ENCODE peak calls at places on chromosomes 1 and 21, in nine cellular contexts. One of them, this sample, is unnamed.

GRCh38 chr1:25766721-25767436 is 33.1 kb upstream of the SELENON start:
- DNase-seq in left cardiac atrium: no peak
- DNase-seq in AML-193: no peak
- DNase-seq in activated CD4-positive, alpha-beta T cell treated with anti-CD3 and anti-CD28 coated beads, Interleukin-2, amount 50 U/mL, for 1 hour: no peak
- DNase-seq in right atrium auricular region: no peak
- DNase-seq in T-helper 17 cell: no peak
- DNase-seq in progenitor cell of endocrine pancreas: no peak
- DNase-seq in CD8-positive, alpha-beta memory T cell: no peak
- DNase-seq in astrocyte of the spinal cord: no peak
- DNase-seq in this sample: no peak

GRCh38 chr1:22385537-22385936 is 66.1 kb upstream of the ZBTB40 start:
- DNase-seq in right atrium auricular region: no peak
- DNase-seq in progenitor cell of endocrine pancreas: no peak
- DNase-seq in activated CD4-positive, alpha-beta T cell treated with anti-CD3 and anti-CD28 coated beads, Interleukin-2, amount 50 U/mL, for 1 hour: no peak
- DNase-seq in left cardiac atrium: no peak
- DNase-seq in astrocyte of the spinal cord: no peak
- DNase-seq in CD8-positive, alpha-beta memory T cell: no peak
- DNase-seq in AML-193: no peak
- DNase-seq in T-helper 17 cell: no peak
- DNase-seq in this sample: no peak

GRCh38 chr21:36134820-36135390 is at the start of gene CBR3:
- DNase-seq in left cardiac atrium: peak; percentile 68
- DNase-seq in right atrium auricular region: peak; percentile 76
- DNase-seq in AML-193: no peak
- DNase-seq in T-helper 17 cell: peak; percentile 28
- DNase-seq in astrocyte of the spinal cord: peak; percentile 73
- DNase-seq in CD8-positive, alpha-beta memory T cell: peak; percentile 52
- DNase-seq in activated CD4-positive, alpha-beta T cell treated with anti-CD3 and anti-CD28 coated beads, Interleukin-2, amount 50 U/mL, for 1 hour: peak; percentile 45
- DNase-seq in progenitor cell of endocrine pancreas: peak; percentile 22
- DNase-seq in this sample: peak; percentile 37

GRCh38 chr1:8047112-8047511 is 21.0 kb upstream of the ERRFI1 start:
- DNase-seq in activated CD4-positive, alpha-beta T cell treated with anti-CD3 and anti-CD28 coated beads, Interleukin-2, amount 50 U/mL, for 1 hour: no peak
- DNase-seq in astrocyte of the spinal cord: peak; percentile 28
- DNase-seq in progenitor cell of endocrine pancreas: no peak
- DNase-seq in right atrium auricular region: no peak
- DNase-seq in CD8-positive, alpha-beta memory T cell: no peak
- DNase-seq in T-helper 17 cell: no peak
- DNase-seq in left cardiac atrium: no peak
- DNase-seq in AML-193: no peak
- DNase-seq in this sample: no peak

GRCh38 chr21:14763695-14764064 is 217.6 kb upstream of the SAMSN1 start:
- DNase-seq in CD8-positive, alpha-beta memory T cell: no peak
- DNase-seq in left cardiac atrium: no peak
- DNase-seq in astrocyte of the spinal cord: no peak
- DNase-seq in progenitor cell of endocrine pancreas: no peak
- DNase-seq in T-helper 17 cell: no peak
- DNase-seq in right atrium auricular region: no peak
- DNase-seq in activated CD4-positive, alpha-beta T cell treated with anti-CD3 and anti-CD28 coated beads, Interleukin-2, amount 50 U/mL, for 1 hour: no peak
- DNase-seq in AML-193: no peak
- DNase-seq in this sample: no peak

GRCh38 chr1:160777486-160778089 is 18.4 kb upstream of the LY9 start:
- DNase-seq in activated CD4-positive, alpha-beta T cell treated with anti-CD3 and anti-CD28 coated beads, Interleukin-2, amount 50 U/mL, for 1 hour: peak; percentile 42
- DNase-seq in left cardiac atrium: no peak
- DNase-seq in AML-193: peak; percentile 33
- DNase-seq in progenitor cell of endocrine pancreas: no peak
- DNase-seq in CD8-positive, alpha-beta memory T cell: peak; percentile 64
- DNase-seq in T-helper 17 cell: no peak
- DNase-seq in astrocyte of the spinal cord: no peak
- DNase-seq in right atrium auricular region: no peak
- DNase-seq in this sample: peak; percentile 36

GRCh38 chr1:63366915-63367217 is 561 bp upstream of the ALG6 start:
- DNase-seq in astrocyte of the spinal cord: no peak
- DNase-seq in activated CD4-positive, alpha-beta T cell treated with anti-CD3 and anti-CD28 coated beads, Interleukin-2, amount 50 U/mL, for 1 hour: no peak
- DNase-seq in right atrium auricular region: no peak
- DNase-seq in left cardiac atrium: no peak
- DNase-seq in AML-193: no peak
- DNase-seq in T-helper 17 cell: no peak
- DNase-seq in CD8-positive, alpha-beta memory T cell: no peak
- DNase-seq in progenitor cell of endocrine pancreas: no peak
- DNase-seq in this sample: no peak

GRCh38 chr1:20357796-20358195 is 67.1 kb downstream of the VWA5B1 start:
- DNase-seq in activated CD4-positive, alpha-beta T cell treated with anti-CD3 and anti-CD28 coated beads, Interleukin-2, amount 50 U/mL, for 1 hour: no peak
- DNase-seq in T-helper 17 cell: no peak
- DNase-seq in AML-193: no peak
- DNase-seq in left cardiac atrium: no peak
- DNase-seq in right atrium auricular region: no peak
- DNase-seq in progenitor cell of endocrine pancreas: no peak
- DNase-seq in astrocyte of the spinal cord: no peak
- DNase-seq in CD8-positive, alpha-beta memory T cell: no peak
- DNase-seq in this sample: no peak

GRCh38 chr1:186930248-186930647 is 101.5 kb downstream of the PLA2G4A start:
- DNase-seq in CD8-positive, alpha-beta memory T cell: no peak
- DNase-seq in AML-193: no peak
- DNase-seq in progenitor cell of endocrine pancreas: no peak
- DNase-seq in right atrium auricular region: no peak
- DNase-seq in left cardiac atrium: no peak
- DNase-seq in T-helper 17 cell: no peak
- DNase-seq in astrocyte of the spinal cord: no peak
- DNase-seq in activated CD4-positive, alpha-beta T cell treated with anti-CD3 and anti-CD28 coated beads, Interleukin-2, amount 50 U/mL, for 1 hour: no peak
- DNase-seq in this sample: no peak

GRCh38 chr21:34935452-34935851 is 113.7 kb downstream of the RUNX1 start:
- DNase-seq in left cardiac atrium: no peak
- DNase-seq in astrocyte of the spinal cord: no peak
- DNase-seq in CD8-positive, alpha-beta memory T cell: no peak
- DNase-seq in T-helper 17 cell: no peak
- DNase-seq in AML-193: no peak
- DNase-seq in right atrium auricular region: no peak
- DNase-seq in activated CD4-positive, alpha-beta T cell treated with anti-CD3 and anti-CD28 coated beads, Interleukin-2, amount 50 U/mL, for 1 hour: no peak
- DNase-seq in progenitor cell of endocrine pancreas: no peak
- DNase-seq in this sample: no peak

GRCh38 chr1:225857256-225857655 is 24.9 kb downstream of the TMEM63A start:
- DNase-seq in progenitor cell of endocrine pancreas: no peak
- DNase-seq in right atrium auricular region: no peak
- DNase-seq in T-helper 17 cell: no peak
- DNase-seq in left cardiac atrium: no peak
- DNase-seq in activated CD4-positive, alpha-beta T cell treated with anti-CD3 and anti-CD28 coated beads, Interleukin-2, amount 50 U/mL, for 1 hour: no peak
- DNase-seq in astrocyte of the spinal cord: no peak
- DNase-seq in CD8-positive, alpha-beta memory T cell: no peak
- DNase-seq in AML-193: no peak
- DNase-seq in this sample: no peak

GRCh38 chr1:172447641-172448040 is 3.8 kb upstream of the PIGC start:
- DNase-seq in AML-193: peak; percentile 86
- DNase-seq in progenitor cell of endocrine pancreas: no peak
- DNase-seq in right atrium auricular region: no peak
- DNase-seq in CD8-positive, alpha-beta memory T cell: no peak
- DNase-seq in left cardiac atrium: no peak
- DNase-seq in T-helper 17 cell: no peak
- DNase-seq in astrocyte of the spinal cord: no peak
- DNase-seq in activated CD4-positive, alpha-beta T cell treated with anti-CD3 and anti-CD28 coated beads, Interleukin-2, amount 50 U/mL, for 1 hour: no peak
- DNase-seq in this sample: no peak

GRCh38 chr1:87478231-87478630 is 149.6 kb downstream of the LMO4 start:
- DNase-seq in CD8-positive, alpha-beta memory T cell: no peak
- DNase-seq in progenitor cell of endocrine pancreas: no peak
- DNase-seq in T-helper 17 cell: no peak
- DNase-seq in astrocyte of the spinal cord: peak; percentile 3
- DNase-seq in activated CD4-positive, alpha-beta T cell treated with anti-CD3 and anti-CD28 coated beads, Interleukin-2, amount 50 U/mL, for 1 hour: no peak
- DNase-seq in right atrium auricular region: peak; percentile 77
- DNase-seq in AML-193: no peak
- DNase-seq in left cardiac atrium: peak; percentile 33
- DNase-seq in this sample: no peak

GRCh38 chr21:38758815-38759214 is 46.9 kb upstream of the ETS2 start:
- DNase-seq in AML-193: no peak
- DNase-seq in T-helper 17 cell: no peak
- DNase-seq in astrocyte of the spinal cord: no peak
- DNase-seq in CD8-positive, alpha-beta memory T cell: no peak
- DNase-seq in activated CD4-positive, alpha-beta T cell treated with anti-CD3 and anti-CD28 coated beads, Interleukin-2, amount 50 U/mL, for 1 hour: no peak
- DNase-seq in progenitor cell of endocrine pancreas: no peak
- DNase-seq in left cardiac atrium: no peak
- DNase-seq in right atrium auricular region: peak; percentile 21
- DNase-seq in this sample: no peak

GRCh38 chr1:41765109-41765655 is 153.5 kb downstream of the HIVEP3 start:
- DNase-seq in progenitor cell of endocrine pancreas: no peak
- DNase-seq in CD8-positive, alpha-beta memory T cell: no peak
- DNase-seq in T-helper 17 cell: no peak
- DNase-seq in activated CD4-positive, alpha-beta T cell treated with anti-CD3 and anti-CD28 coated beads, Interleukin-2, amount 50 U/mL, for 1 hour: no peak
- DNase-seq in right atrium auricular region: no peak
- DNase-seq in astrocyte of the spinal cord: no peak
- DNase-seq in AML-193: peak; percentile 48
- DNase-seq in left cardiac atrium: no peak
- DNase-seq in this sample: no peak

GRCh38 chr1:185314416-185314815 is 2.6 kb downstream of the IVNS1ABP start:
- DNase-seq in CD8-positive, alpha-beta memory T cell: no peak
- DNase-seq in progenitor cell of endocrine pancreas: no peak
- DNase-seq in AML-193: no peak
- DNase-seq in astrocyte of the spinal cord: no peak
- DNase-seq in activated CD4-positive, alpha-beta T cell treated with anti-CD3 and anti-CD28 coated beads, Interleukin-2, amount 50 U/mL, for 1 hour: no peak
- DNase-seq in left cardiac atrium: no peak
- DNase-seq in right atrium auricular region: no peak
- DNase-seq in T-helper 17 cell: no peak
- DNase-seq in this sample: no peak

GRCh38 chr1:50860702-50861101 is 99.4 kb downstream of the FAF1 start:
- DNase-seq in CD8-positive, alpha-beta memory T cell: no peak
- DNase-seq in AML-193: no peak
- DNase-seq in progenitor cell of endocrine pancreas: no peak
- DNase-seq in activated CD4-positive, alpha-beta T cell treated with anti-CD3 and anti-CD28 coated beads, Interleukin-2, amount 50 U/mL, for 1 hour: no peak
- DNase-seq in right atrium auricular region: no peak
- DNase-seq in T-helper 17 cell: no peak
- DNase-seq in astrocyte of the spinal cord: no peak
- DNase-seq in left cardiac atrium: no peak
- DNase-seq in this sample: no peak

GRCh38 chr1:9363061-9363471 is 70.4 kb downstream of the SPSB1 start:
- DNase-seq in progenitor cell of endocrine pancreas: no peak
- DNase-seq in astrocyte of the spinal cord: no peak
- DNase-seq in activated CD4-positive, alpha-beta T cell treated with anti-CD3 and anti-CD28 coated beads, Interleukin-2, amount 50 U/mL, for 1 hour: no peak
- DNase-seq in T-helper 17 cell: no peak
- DNase-seq in left cardiac atrium: no peak
- DNase-seq in AML-193: no peak
- DNase-seq in CD8-positive, alpha-beta memory T cell: no peak
- DNase-seq in right atrium auricular region: no peak
- DNase-seq in this sample: no peak

GRCh38 chr21:46515109-46515508 is 56.4 kb downstream of the DIP2A start:
- DNase-seq in T-helper 17 cell: no peak
- DNase-seq in CD8-positive, alpha-beta memory T cell: no peak
- DNase-seq in left cardiac atrium: peak; percentile 75
- DNase-seq in activated CD4-positive, alpha-beta T cell treated with anti-CD3 and anti-CD28 coated beads, Interleukin-2, amount 50 U/mL, for 1 hour: no peak
- DNase-seq in AML-193: peak; percentile 36
- DNase-seq in progenitor cell of endocrine pancreas: no peak
- DNase-seq in astrocyte of the spinal cord: peak; percentile 29
- DNase-seq in right atrium auricular region: peak; percentile 72
- DNase-seq in this sample: no peak

This sample was measured in T follicular helper cell.